ENCODE peak calls at places on chromosomes 13 and 19, in eight cellular contexts. One of them, this sample, is unnamed.

GRCh38 chr13:109764045-109764444 is 22.3 kb downstream of the IRS2 start:
- DNase-seq in COR-L47: no peak
- DNase-seq in transverse colon: no peak
- DNase-seq in germinal center: no peak
- DNase-seq in progenitor cell of endocrine pancreas: no peak
- DNase-seq in stimulated activated CD4-positive, alpha-beta T cell treated with anti-CD3 and anti-CD28 coated beads, Interleukin-15, amount 100 ng/mL, for 1 hour: no peak
- DNase-seq in KBM-7: no peak
- DNase-seq in anterior cingulate cortex: no peak
- DNase-seq in this sample: no peak

GRCh38 chr13:27006519-27007161 is 165.0 kb downstream of the USP12 start:
- DNase-seq in COR-L47: peak
- DNase-seq in transverse colon: peak
- DNase-seq in germinal center: no peak
- DNase-seq in progenitor cell of endocrine pancreas: peak
- DNase-seq in stimulated activated CD4-positive, alpha-beta T cell treated with anti-CD3 and anti-CD28 coated beads, Interleukin-15, amount 100 ng/mL, for 1 hour: no peak
- DNase-seq in KBM-7: no peak
- DNase-seq in anterior cingulate cortex: peak
- DNase-seq in this sample: peak

GRCh38 chr13:47220453-47221150 is 323.7 kb upstream of the HTR2A start:
- DNase-seq in COR-L47: no peak
- DNase-seq in transverse colon: no peak
- DNase-seq in germinal center: no peak
- DNase-seq in progenitor cell of endocrine pancreas: no peak
- DNase-seq in stimulated activated CD4-positive, alpha-beta T cell treated with anti-CD3 and anti-CD28 coated beads, Interleukin-15, amount 100 ng/mL, for 1 hour: no peak
- DNase-seq in KBM-7: no peak
- DNase-seq in anterior cingulate cortex: no peak
- DNase-seq in this sample: peak

GRCh38 chr19:40613669-40614594 is 12.8 kb downstream of the LTBP4 start:
- DNase-seq in COR-L47: no peak
- DNase-seq in transverse colon: peak
- DNase-seq in germinal center: peak
- DNase-seq in progenitor cell of endocrine pancreas: no peak
- DNase-seq in stimulated activated CD4-positive, alpha-beta T cell treated with anti-CD3 and anti-CD28 coated beads, Interleukin-15, amount 100 ng/mL, for 1 hour: peak
- DNase-seq in KBM-7: no peak
- DNase-seq in anterior cingulate cortex: no peak
- DNase-seq in this sample: peak

GRCh38 chr13:27638521-27638920 is 16.8 kb downstream of the POLR1D start:
- DNase-seq in COR-L47: no peak
- DNase-seq in transverse colon: no peak
- DNase-seq in germinal center: no peak
- DNase-seq in progenitor cell of endocrine pancreas: no peak
- DNase-seq in stimulated activated CD4-positive, alpha-beta T cell treated with anti-CD3 and anti-CD28 coated beads, Interleukin-15, amount 100 ng/mL, for 1 hour: no peak
- DNase-seq in KBM-7: no peak
- DNase-seq in anterior cingulate cortex: no peak
- DNase-seq in this sample: no peak

GRCh38 chr13:28707629-28708427 is 10.9 kb downstream of the SLC46A3 start:
- DNase-seq in COR-L47: no peak
- DNase-seq in transverse colon: no peak
- DNase-seq in germinal center: peak
- DNase-seq in progenitor cell of endocrine pancreas: no peak
- DNase-seq in stimulated activated CD4-positive, alpha-beta T cell treated with anti-CD3 and anti-CD28 coated beads, Interleukin-15, amount 100 ng/mL, for 1 hour: no peak
- DNase-seq in KBM-7: peak
- DNase-seq in anterior cingulate cortex: no peak
- DNase-seq in this sample: peak

GRCh38 chr13:101170306-101170705 is 246.0 kb downstream of the NALCN start:
- DNase-seq in COR-L47: no peak
- DNase-seq in transverse colon: no peak
- DNase-seq in germinal center: no peak
- DNase-seq in progenitor cell of endocrine pancreas: no peak
- DNase-seq in stimulated activated CD4-positive, alpha-beta T cell treated with anti-CD3 and anti-CD28 coated beads, Interleukin-15, amount 100 ng/mL, for 1 hour: no peak
- DNase-seq in KBM-7: no peak
- DNase-seq in anterior cingulate cortex: no peak
- DNase-seq in this sample: no peak

GRCh38 chr13:93620366-93620765 is 393.8 kb downstream of the GPC6 start:
- DNase-seq in COR-L47: no peak
- DNase-seq in transverse colon: no peak
- DNase-seq in germinal center: no peak
- DNase-seq in progenitor cell of endocrine pancreas: no peak
- DNase-seq in stimulated activated CD4-positive, alpha-beta T cell treated with anti-CD3 and anti-CD28 coated beads, Interleukin-15, amount 100 ng/mL, for 1 hour: no peak
- DNase-seq in KBM-7: no peak
- DNase-seq in anterior cingulate cortex: no peak
- DNase-seq in this sample: no peak

This sample was measured in brain microvascular endothelial cell.